ENCODE peak calls at places on chromosomes 5 and 9, in four cellular contexts. C is GM23338, A is neural progenitor cell, L is frontal cortex. Z is an unnamed sample.
A peak's percentile ranks its signal among the peaks of the same experiment; 100 is the strongest.

GRCh38 chr9:2346277-2346913 is 275.2 kb upstream of the VLDLR start:
- DNase-seq in A (no peak), C (no peak), L (no peak), Z (no peak)

GRCh38 chr5:172740483-172741205 is 30.4 kb downstream of the DUSP1 start:
- DNase-seq in C (no peak), L (no peak), A (no peak), Z (no peak)

GRCh38 chr5:66171349-66172344 is 27.5 kb downstream of the SREK1 start:
- DNase-seq in L (no peak), C (peak; percentile 74), A (peak; percentile 61), Z (peak; percentile 16)

GRCh38 chr9:133494636-133495326 is 15.9 kb upstream of the SLC2A6 start:
- DNase-seq in C (no peak), L (no peak), A (no peak), Z (no peak)

GRCh38 chr9:84271004-84271886 is 69.3 kb downstream of the SLC28A3 start:
- DNase-seq in C (peak; percentile 92), A (peak; percentile 94), L (peak; percentile 46), Z (peak; percentile 62)

GRCh38 chr5:39200081-39200480 is 19.3 kb downstream of the FYB1 start:
- DNase-seq in C (no peak), L (no peak), A (no peak), Z (no peak)

GRCh38 chr9:133770076-133770777 is 32.1 kb upstream of the SARDH start:
- DNase-seq in A (no peak), L (no peak), C (no peak), Z (no peak)

GRCh38 chr5:515273-515836 is 8.9 kb downstream of the SLC9A3 start:
- DNase-seq in A (no peak), C (no peak), L (no peak), Z (no peak)

GRCh38 chr9:130461218-130461630 is 16.5 kb downstream of the ASS1 start:
- DNase-seq in L (peak; percentile 82), A (peak; percentile 86), C (peak; percentile 82), Z (peak; percentile 91)

GRCh38 chr9:68416891-68417570 is 60.6 kb downstream of the PGM5 start:
- DNase-seq in C (peak; percentile 82), L (no peak), A (peak; percentile 58), Z (peak; percentile 53)

GRCh38 chr9:117413346-117414219 is 1.3 kb downstream of the ASTN2 start:
- DNase-seq in A (peak; percentile 83), L (peak; percentile 42), C (peak; percentile 82), Z (peak; percentile 65)

GRCh38 chr9:32412440-32412839 is 28.0 kb downstream of the ACO1 start:
- DNase-seq in L (no peak), C (no peak), A (no peak), Z (no peak)

GRCh38 chr5:120960510-120960909 is 496.4 kb downstream of the PRR16 start:
- DNase-seq in A (no peak), C (no peak), L (no peak), Z (no peak)

GRCh38 chr9:96617439-96618185 is 2.0 kb downstream of the CDC14B start:
- DNase-seq in C (peak; percentile 40), A (peak; percentile 15), L (no peak), Z (no peak)

GRCh38 chr5:88450239-88450638 is 181.6 kb upstream of the TMEM161B start:
- DNase-seq in A (no peak), L (no peak), C (no peak), Z (no peak)

GRCh38 chr5:15044521-15044920 is 172.9 kb upstream of the ANKH start:
- DNase-seq in C (no peak), A (no peak), L (no peak), Z (no peak)

GRCh38 chr5:69281114-69281513 is 46.4 kb downstream of the CDK7 start:
- DNase-seq in A (no peak), L (no peak), C (peak; percentile 49), Z (no peak)

GRCh38 chr5:74648835-74649286 is 8.3 kb upstream of the ENC1 start:
- DNase-seq in L (peak; percentile 68), C (peak; percentile 72), A (peak; percentile 81), Z (peak; percentile 76)

GRCh38 chr9:127204771-127205470 is 59.7 kb upstream of the GARNL3 start:
- DNase-seq in A (no peak), C (peak; percentile 44), L (peak; percentile 60), Z (peak; percentile 53)

GRCh38 chr5:82348749-82349148 is 70.6 kb upstream of the RPS23 start:
- DNase-seq in A (no peak), C (no peak), L (no peak), Z (no peak)

GRCh38 chr9:130426883-130427282 is 17.9 kb upstream of the ASS1 start:
- DNase-seq in C (no peak), A (no peak), L (no peak), Z (no peak)

GRCh38 chr5:133754575-133755169 is 142.3 kb upstream of the FSTL4 start:
- DNase-seq in C (peak; percentile 73), L (no peak), A (peak; percentile 63), Z (peak; percentile 63)

GRCh38 chr9:88272986-88273385 is 115.3 kb upstream of the SPIN1 start:
- DNase-seq in A (peak; percentile 6), C (peak; percentile 26), L (no peak), Z (peak; percentile 29)

GRCh38 chr9:35813434-35814105 is 1.3 kb downstream of the HINT2 start:
- DNase-seq in C (peak; percentile 85), L (no peak), A (peak; percentile 46), Z (peak; percentile 45)

GRCh38 chr5:143680672-143681259 is 131.2 kb upstream of the HMHB1 start:
- DNase-seq in C (no peak), A (no peak), L (no peak), Z (no peak)

GRCh38 chr9:83535736-83536135 is 2.5 kb downstream of the FRMD3 start:
- DNase-seq in C (peak; percentile 63), L (no peak), A (peak; percentile 68), Z (peak; percentile 22)

Z was measured in iPS-NIHi11.